ENCODE peak calls at places on chromosomes 2 and 18, in ten cellular contexts. H is NCI-H1105 treated with DMSO at 0.1 percent for 48 hours; P is stimulated activated CD8-positive, alpha-beta memory T cell treated with anti-CD3 and anti-CD28 coated beads, Interleukin-4, amount 100 ng/mL, for 4 hours; C is hippocampal formation; M is HEK293T; X is EH; K is HT-29; S is CD4-positive, alpha-beta T cell; D is activated T-helper 2 cell treated with anti-CD3 and anti-CD28 coated beads, Interferon-gamma antibody, Interleukin-2, Interleukin-4, amounts not matched to agents 10 μg/mL and 5 μg/mL and 100 μg/mL, durations not matched to agents 14 hours and 24 hours and 36 hours; A is amygdala. J is an unnamed sample.

GRCh38 chr2:202632682-202633081 is 2.1 kb upstream of the FAM117B start:
- DNase-seq in H (no peak), P (no peak), C (no peak), M (no peak), X (no peak), K (no peak), S (no peak), D (no peak), A (no peak), J (no peak)

GRCh38 chr2:40101076-40101688 is 322.1 kb upstream of the THUMPD2 start:
- DNase-seq in H (no peak), P (no peak), C (no peak), M (no peak), X (peak; percentile 92), K (no peak), S (no peak), D (no peak), A (no peak), J (no peak)

GRCh38 chr2:236627846-236628245 is 58.2 kb downstream of the ACKR3 start:
- DNase-seq in H (no peak), P (no peak), C (no peak), M (no peak), X (no peak), K (no peak), S (no peak), D (no peak), A (no peak), J (peak; percentile 21)

GRCh38 chr2:206937519-206937918 is 1.8 kb upstream of the CPO start:
- DNase-seq in H (no peak), P (no peak), C (no peak), M (no peak), X (no peak), K (no peak), S (no peak), D (no peak), A (no peak), J (no peak)

GRCh38 chr2:147051248-147051647 is 793.6 kb upstream of the ACVR2A start:
- DNase-seq in H (peak; percentile 53), P (no peak), C (no peak), M (no peak), X (no peak), K (no peak), S (no peak), D (no peak), A (no peak), J (no peak)

GRCh38 chr2:174365583-174365982 is 29.9 kb upstream of the SCRN3 start:
- DNase-seq in H (no peak), P (no peak), C (no peak), M (no peak), X (no peak), K (no peak), S (no peak), D (no peak), A (no peak), J (no peak)

GRCh38 chr2:108918156-108918845 is 70.7 kb downstream of the EDAR start:
- DNase-seq in H (no peak), P (no peak), C (no peak), M (no peak), X (no peak), K (no peak), S (no peak), D (no peak), A (no peak), J (peak; percentile 13)

GRCh38 chr2:219028141-219028540 is 13.2 kb downstream of the CFAP65 start:
- DNase-seq in H (no peak), P (no peak), C (no peak), M (no peak), X (no peak), K (no peak), S (no peak), D (no peak), A (no peak), J (no peak)

GRCh38 chr18:46676162-46676830 is 19.3 kb upstream of the LOXHD1 start:
- DNase-seq in H (no peak), P (no peak), C (no peak), M (no peak), X (peak; percentile 3), K (no peak), S (no peak), D (no peak), A (no peak), J (no peak)

GRCh38 chr18:78776151-78776550 is 203.5 kb upstream of the SALL3 start:
- DNase-seq in H (no peak), P (no peak), C (no peak), M (no peak), X (no peak), K (no peak), S (no peak), D (no peak), A (no peak), J (no peak)

GRCh38 chr2:232901711-232902578 is 31.9 kb downstream of the SNORC start:
- DNase-seq in H (no peak), P (no peak), C (no peak), M (no peak), X (peak; percentile 94), K (peak; percentile 49), S (no peak), D (no peak), A (no peak), J (peak; percentile 59)

GRCh38 chr2:100640329-100641114 is 77.7 kb downstream of the PDCL3 start:
- DNase-seq in H (no peak), P (no peak), C (no peak), M (no peak), X (no peak), K (no peak), S (no peak), D (no peak), A (no peak), J (peak; percentile 22)